ENCODE peak calls at places on chromosomes 16 and 17, in six cellular contexts. P is heart right ventricle, W is lower leg skin, Z is thoracic aorta, U is D721Med, G is HFFc6. D is an unnamed sample.

GRCh38 chr17:79631640-79632431 is 21.0 kb upstream of the RBFOX3 start:
- DNase-seq in U (no peak), Z (no peak), G (no peak), P (no peak), W (peak; percentile 48), D (no peak)

GRCh38 chr16:24838554-24839266 is 7.1 kb upstream of the SLC5A11 start:
- DNase-seq in P (no peak), W (peak; percentile 75), Z (peak; percentile 19), U (no peak), G (peak; percentile 62), D (no peak)

GRCh38 chr17:4741544-4741943 is 1.8 kb upstream of the CXCL16 start:
- DNase-seq in P (no peak), Z (no peak), U (no peak), W (no peak), G (no peak), D (no peak)

GRCh38 chr16:57178793-57179212 is 7.0 kb downstream of the PSME3IP1 start:
- DNase-seq in Z (no peak), P (no peak), W (no peak), G (peak; percentile 31), U (no peak), D (no peak)

GRCh38 chr17:17874478-17874877 is 37.7 kb upstream of the SREBF1 start:
- DNase-seq in U (no peak), Z (no peak), W (no peak), G (peak; percentile 87), P (no peak), D (no peak)

GRCh38 chr17:55585629-55586028 is 74.4 kb upstream of the SMIM36 start:
- DNase-seq in P (no peak), U (no peak), G (no peak), W (no peak), Z (no peak), D (no peak)

GRCh38 chr16:21599994-21600773 is 807 bp downstream of the METTL9 start:
- DNase-seq in U (no peak), P (no peak), G (peak; percentile 26), Z (no peak), W (no peak), D (no peak)

GRCh38 chr16:10067406-10067805 is 114.8 kb downstream of the GRIN2A start:
- DNase-seq in W (no peak), G (no peak), U (no peak), P (no peak), Z (no peak), D (no peak)

GRCh38 chr16:86554917-86555762 is at the start of gene MTHFSD:
- DNase-seq in P (peak; percentile 96), G (peak; percentile 86), Z (peak; percentile 67), U (peak; percentile 80), W (peak; percentile 99), D (peak; percentile 85)

GRCh38 chr17:63973930-63974593 is 1.3 kb upstream of the SCN4A start:
- DNase-seq in W (no peak), P (no peak), G (peak; percentile 11), Z (no peak), U (no peak), D (peak; percentile 97)

GRCh38 chr17:28133562-28133970 is 91.1 kb downstream of the NLK start:
- DNase-seq in G (peak; percentile 79), W (no peak), U (no peak), P (no peak), Z (no peak), D (no peak)

GRCh38 chr17:72117748-72118587 is 2.9 kb upstream of the SOX9 start:
- DNase-seq in Z (no peak), G (no peak), W (peak; percentile 85), U (no peak), P (peak; percentile 28), D (no peak)

GRCh38 chr16:27495191-27495590 is 54.5 kb downstream of the GTF3C1 start:
- DNase-seq in W (no peak), G (peak; percentile 88), U (no peak), Z (no peak), P (no peak), D (no peak)

GRCh38 chr17:51947160-51947559 is 211.4 kb downstream of the CA10 start:
- DNase-seq in P (no peak), G (no peak), Z (no peak), W (no peak), U (no peak), D (no peak)

GRCh38 chr16:84368327-84368996 is at the start of gene ATP2C2:
- DNase-seq in P (no peak), W (no peak), G (no peak), Z (no peak), U (no peak), D (no peak)

GRCh38 chr16:72493681-72494415 is 321.9 kb upstream of the PMFBP1 start:
- DNase-seq in U (no peak), W (no peak), Z (no peak), P (no peak), G (peak; percentile 78), D (no peak)

GRCh38 chr16:67150833-67151396 is at the start of gene B3GNT9:
- DNase-seq in G (peak; percentile 65), U (no peak), Z (no peak), W (peak; percentile 94), P (peak; percentile 80), D (no peak)

GRCh38 chr16:71501562-71501961 is 12.4 kb upstream of the ZNF19 start:
- DNase-seq in G (no peak), W (no peak), U (no peak), Z (no peak), P (no peak), D (no peak)

GRCh38 chr17:67496286-67496685 is 119.2 kb downstream of the PITPNC1 start:
- DNase-seq in W (peak; percentile 74), U (no peak), P (no peak), Z (no peak), G (no peak), D (no peak)

GRCh38 chr17:58531661-58532554 is 17.5 kb upstream of the MTMR4 start:
- DNase-seq in P (peak; percentile 78), U (peak; percentile 51), G (no peak), W (peak; percentile 90), Z (no peak), D (no peak)

GRCh38 chr16:8849411-8850011 is 19.3 kb downstream of the CARHSP1 start:
- DNase-seq in Z (no peak), U (no peak), W (peak; percentile 70), P (no peak), G (peak; percentile 63), D (no peak)

GRCh38 chr16:15485175-15485574 is 50.8 kb downstream of the BMERB1 start:
- DNase-seq in Z (no peak), G (no peak), W (peak; percentile 18), U (no peak), P (no peak), D (no peak)

GRCh38 chr17:43444223-43445008 is 39.4 kb upstream of the DHX8 start:
- DNase-seq in Z (no peak), U (no peak), G (no peak), P (no peak), W (no peak), D (no peak)

GRCh38 chr17:57704448-57704847 is 40.7 kb downstream of the CCDC182 start:
- DNase-seq in W (no peak), G (no peak), U (no peak), P (no peak), Z (no peak), D (no peak)

GRCh38 chr16:515175-515962 is 12.1 kb upstream of the CAPN15 start:
- DNase-seq in W (no peak), G (no peak), Z (no peak), U (no peak), P (no peak), D (no peak)
- TF ChIP-seq CTCF in W (no peak), G (no peak), Z (no peak), U (no peak), P (no peak), D (no peak)

GRCh38 chr17:19507673-19508326 is 25.9 kb upstream of the SLC47A1 start:
- DNase-seq in U (peak; percentile 56), G (peak; percentile 92), Z (peak; percentile 51), P (peak; percentile 80), W (peak; percentile 99), D (peak; percentile 78)
- TF ChIP-seq CTCF in U (no peak), G (no peak), Z (no peak), P (no peak), W (no peak), D (no peak)

DNA sequence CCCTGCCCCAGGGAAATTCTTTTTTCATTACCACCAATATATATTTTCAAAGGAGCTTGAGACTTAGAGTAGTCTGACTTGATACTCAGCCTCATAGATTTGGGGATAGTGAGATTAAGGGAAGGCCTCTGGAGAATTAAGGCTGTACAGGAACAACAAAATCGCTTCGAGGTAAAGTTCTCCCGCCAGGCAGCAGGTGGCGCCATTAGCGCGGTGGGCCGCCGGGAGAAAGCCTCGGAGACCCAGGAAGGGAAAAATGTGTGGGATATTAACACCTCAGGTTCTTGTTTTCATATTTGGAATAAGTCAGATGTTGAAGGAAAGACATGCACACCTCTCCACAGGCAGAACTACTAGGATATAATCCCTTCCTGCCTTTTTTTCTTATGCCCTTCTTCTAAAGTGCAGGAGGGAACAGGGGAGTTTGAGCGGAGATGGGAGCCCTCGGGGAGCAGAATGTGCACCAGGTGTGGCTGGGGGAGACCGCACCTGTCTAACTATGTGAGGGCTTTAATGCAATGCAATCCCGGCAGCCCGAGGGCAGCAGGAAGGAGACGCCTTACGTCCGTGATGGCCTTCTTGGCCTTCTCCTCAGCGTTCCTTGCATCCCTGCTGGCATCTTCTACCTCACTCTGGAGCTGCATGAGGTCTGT is 25.9 kb downstream of the MYH3 start:
- DNase-seq in Z (no peak), U (peak; percentile 51), P (no peak), W (no peak), G (peak; percentile 21), D (no peak)
- TF ChIP-seq CTCF in Z (peak; percentile 67), U (peak; percentile 57), P (peak; percentile 75), W (no peak), G (peak; percentile 92), D (peak; percentile 56)

DNA sequence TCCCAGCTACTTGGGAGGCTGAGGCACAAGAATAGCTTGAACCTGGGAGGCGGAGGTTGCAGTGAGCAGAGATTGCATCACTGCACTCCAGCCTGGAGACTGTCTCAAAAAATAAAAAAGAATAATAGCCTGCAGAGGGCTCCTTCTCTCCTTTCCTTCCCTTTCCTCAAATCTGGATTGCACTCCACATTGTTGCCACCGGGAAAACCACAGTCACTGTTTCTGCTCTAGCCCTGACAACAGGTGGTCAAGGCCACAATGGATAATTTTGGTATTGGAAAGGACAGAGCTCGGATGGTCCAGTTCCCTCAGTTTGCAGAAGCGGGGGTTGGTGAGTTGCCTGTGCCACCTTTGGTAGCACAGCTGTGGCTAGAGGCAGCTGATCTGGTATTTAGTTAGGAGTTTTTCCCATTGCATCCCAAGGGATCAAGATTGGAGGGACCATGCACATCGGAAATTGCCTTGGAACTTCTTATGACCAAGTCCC is 44.7 kb upstream of the PRSS54 start:
- DNase-seq in W (no peak), P (no peak), G (peak; percentile 52), U (no peak), Z (no peak), D (no peak)
- TF ChIP-seq CTCF in W (no peak), P (peak; percentile 59), G (peak; percentile 71), U (no peak), Z (no peak), D (no peak)

D was measured in gastrocnemius medialis.